ENCODE peak calls at places on chromosome 1, in six cellular contexts. E, C, F, K, I and D are unnamed samples.

GRCh38 chr1:22118291-22118992 is 24.5 kb downstream of the WNT4 start:
- DNase-seq in K (no peak), I (no peak), C (no peak), F (no peak), E (no peak), D (no peak)

GRCh38 chr1:226974544-226975258 is 34.6 kb downstream of the COQ8A start:
- DNase-seq in I (no peak), C (no peak), F (no peak), K (no peak), E (no peak), D (no peak)

GRCh38 chr1:110555807-110556470 is 37.0 kb upstream of the KCNA10 start:
- DNase-seq in E (no peak), I (no peak), C (no peak), F (no peak), K (no peak), D (no peak)

GRCh38 chr1:161038523-161039153 is at the start of gene TSTD1:
- DNase-seq in K (peak), E (peak), C (peak), I (peak), F (no peak), D (peak)

GRCh38 chr1:183259886-183260285 is 73.8 kb downstream of the LAMC2 start:
- DNase-seq in I (no peak), K (no peak), F (no peak), C (no peak), E (no peak), D (no peak)

GRCh38 chr1:245931450-245931849 is 575.6 kb downstream of the SMYD3 start:
- DNase-seq in C (no peak), E (no peak), I (no peak), K (no peak), F (no peak), D (no peak)

GRCh38 chr1:234704106-234704887 is 94.3 kb upstream of the IRF2BP2 start:
- DNase-seq in I (no peak), E (no peak), K (no peak), C (no peak), F (no peak), D (no peak)

GRCh38 chr1:34825455-34826081 is 32.8 kb downstream of the GJA4 start:
- DNase-seq in K (no peak), C (no peak), I (no peak), E (no peak), F (no peak), D (no peak)

GRCh38 chr1:231190456-231190855 is 28.6 kb downstream of the TRIM67 start:
- DNase-seq in I (no peak), F (no peak), C (no peak), E (no peak), K (no peak), D (no peak)

GRCh38 chr1:109777980-109778625 is 14.4 kb upstream of the EPS8L3 start:
- DNase-seq in I (no peak), F (no peak), K (no peak), C (no peak), E (no peak), D (no peak)

GRCh38 chr1:9061252-9061948 is 8.0 kb downstream of the SLC2A5 start:
- DNase-seq in F (no peak), E (no peak), K (no peak), I (no peak), C (no peak), D (no peak)

GRCh38 chr1:109910123-109910962 is at the start of gene CSF1:
- DNase-seq in C (peak), E (peak), I (peak), F (peak), K (peak), D (peak)

GRCh38 chr1:196438324-196438723 is 169.9 kb downstream of the KCNT2 start:
- DNase-seq in I (no peak), E (no peak), F (no peak), C (no peak), K (no peak), D (no peak)

GRCh38 chr1:222654849-222655248 is 37.0 kb downstream of the MIA3 start:
- DNase-seq in I (peak), F (no peak), K (no peak), C (peak), E (peak), D (peak)

GRCh38 chr1:78091215-78091813 is 45.5 kb downstream of the GIPC2 start:
- DNase-seq in C (no peak), I (no peak), E (no peak), F (no peak), K (no peak), D (no peak)

GRCh38 chr1:100713636-100714035 is 5.9 kb upstream of the VCAM1 start:
- DNase-seq in K (no peak), F (no peak), E (no peak), C (no peak), I (no peak), D (no peak)

GRCh38 chr1:173507847-173508209 is 30.7 kb downstream of the PRDX6 start:
- DNase-seq in E (no peak), I (no peak), C (no peak), K (no peak), F (no peak), D (no peak)

GRCh38 chr1:205783904-205784303 is 8.6 kb upstream of the RAB29 start:
- DNase-seq in F (no peak), C (no peak), E (no peak), I (peak), K (no peak), D (no peak)

GRCh38 chr1:228101614-228101993 is 1.5 kb downstream of the C1orf35 start:
- DNase-seq in C (no peak), F (no peak), I (no peak), E (no peak), K (no peak), D (no peak)

GRCh38 chr1:56382890-56383289 is 196.5 kb downstream of the PLPP3 start:
- DNase-seq in I (no peak), E (no peak), K (no peak), C (no peak), F (no peak), D (no peak)

GRCh38 chr1:202143768-202144509 is 598 bp downstream of the ARL8A start:
- DNase-seq in K (no peak), F (no peak), C (peak), I (peak), E (no peak), D (no peak)

GRCh38 chr1:65939636-65940035 is 146.9 kb downstream of the PDE4B start:
- DNase-seq in C (no peak), K (no peak), F (no peak), I (no peak), E (no peak), D (no peak)

GRCh38 chr1:1360511-1361169 is 2.3 kb upstream of the MXRA8 start:
- DNase-seq in I (peak), K (no peak), F (peak), E (no peak), C (no peak), D (no peak)

GRCh38 chr1:33127001-33127823 is 46.3 kb downstream of the AZIN2 start:
- DNase-seq in I (peak), C (peak), K (peak), F (peak), E (peak), D (peak)